ENCODE peak calls at places on chromosome 14, in eight cellular contexts. W is mesothelial cell of epicardium, B is AG09309, P is astrocyte of the cerebellum, Y is endothelial cell of umbilical vein, T is type B pancreatic cell, O is lung, Q is CD14-positive monocyte. C is an unnamed sample.

GRCh38 chr14:96056509-96057422 is 17.6 kb downstream of the C14orf132 start:
- DNase-seq in W (peak; percentile 25), B (no peak), P (no peak), Y (no peak), T (no peak), O (no peak), Q (no peak), C (no peak)

GRCh38 chr14:105317546-105317945 is 3.0 kb downstream of the PACS2 start:
- DNase-seq in W (no peak), B (no peak), P (no peak), Y (no peak), T (no peak), O (no peak), Q (peak; percentile 63), C (no peak)

GRCh38 chr14:104037903-104038302 is 47.6 kb upstream of the ASPG start:
- DNase-seq in W (no peak), B (no peak), P (no peak), Y (no peak), T (no peak), O (no peak), Q (no peak), C (no peak)

GRCh38 chr14:30608533-30609006 is 13.5 kb upstream of the SCFD1 start:
- DNase-seq in W (no peak), B (no peak), P (peak; percentile 9), Y (no peak), T (no peak), O (no peak), Q (no peak), C (no peak)

GRCh38 chr14:76584271-76584702 is 177.0 kb upstream of the VASH1 start:
- DNase-seq in W (peak; percentile 55), B (no peak), P (peak; percentile 5), Y (peak; percentile 91), T (no peak), O (no peak), Q (no peak), C (no peak)

GRCh38 chr14:63308723-63309317 is 9.9 kb downstream of the GPHB5 start:
- DNase-seq in W (no peak), B (no peak), P (no peak), Y (peak; percentile 57), T (no peak), O (no peak), Q (no peak), C (no peak)

GRCh38 chr14:91154851-91155625 is 41.2 kb downstream of the DGLUCY start:
- DNase-seq in W (no peak), B (no peak), P (no peak), Y (peak; percentile 88), T (no peak), O (peak; percentile 45), Q (no peak), C (no peak)

GRCh38 chr14:43894534-43894933 is 612.5 kb downstream of the FSCB start:
- DNase-seq in W (no peak), B (no peak), P (no peak), Y (no peak), T (no peak), O (no peak), Q (no peak), C (no peak)

GRCh38 chr14:105092124-105092911 is 27.1 kb upstream of the GPR132 start:
- DNase-seq in W (no peak), B (no peak), P (no peak), Y (no peak), T (no peak), O (no peak), Q (no peak), C (no peak)

GRCh38 chr14:33375781-33376180 is 437.1 kb downstream of the NPAS3 start:
- DNase-seq in W (no peak), B (peak; percentile 4), P (peak; percentile 62), Y (no peak), T (no peak), O (no peak), Q (no peak), C (no peak)

GRCh38 chr14:49954171-49954631 is 61.3 kb downstream of the ARF6 start:
- DNase-seq in W (no peak), B (no peak), P (no peak), Y (no peak), T (no peak), O (peak; percentile 35), Q (no peak), C (no peak)

GRCh38 chr14:57323703-57324102 is 54.9 kb downstream of the AP5M1 start:
- DNase-seq in W (no peak), B (no peak), P (no peak), Y (no peak), T (no peak), O (no peak), Q (no peak), C (no peak)

GRCh38 chr14:57329833-57330232 is 60.6 kb upstream of the NAA30 start:
- DNase-seq in W (no peak), B (no peak), P (no peak), Y (no peak), T (no peak), O (no peak), Q (no peak), C (no peak)

GRCh38 chr14:57326253-57326652 is 57.5 kb downstream of the AP5M1 start:
- DNase-seq in W (no peak), B (no peak), P (no peak), Y (no peak), T (no peak), O (no peak), Q (no peak), C (no peak)
- TF ChIP-seq CTCF in W (no peak), B (no peak), P (no peak), Y (no peak), T (no peak), O (no peak), Q (no peak), C (no peak)

DNA sequence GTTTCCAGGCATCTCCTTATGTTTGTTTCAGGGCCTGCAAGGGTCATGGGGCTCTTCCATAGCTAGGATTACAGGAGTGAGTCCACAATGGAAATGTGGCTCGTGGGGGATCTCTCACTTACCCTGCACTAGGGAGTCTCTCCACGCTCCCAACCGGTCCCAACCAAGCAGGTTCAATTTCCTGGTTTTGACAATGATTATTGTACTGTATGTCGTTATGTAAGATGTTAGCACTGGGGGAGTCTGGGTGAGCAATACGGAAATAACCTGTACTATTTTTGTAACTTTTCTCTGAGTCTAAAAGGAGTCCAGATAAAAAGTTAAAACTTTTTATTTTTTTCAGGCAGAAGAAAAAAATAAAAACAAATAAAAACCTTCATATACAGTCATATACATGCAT is 325.7 kb upstream of the RGS6 start:
- DNase-seq in W (no peak), B (no peak), P (no peak), Y (no peak), T (no peak), O (no peak), Q (no peak), C (no peak)
- TF ChIP-seq CTCF in W (no peak), B (no peak), P (no peak), Y (no peak), T (no peak), O (no peak), Q (no peak), C (no peak)

GRCh38 chr14:23483216-23483854 is 13.8 kb downstream of the NGDN start:
- DNase-seq in W (no peak), B (no peak), P (no peak), Y (no peak), T (no peak), O (no peak), Q (no peak), C (peak; percentile 12)
- TF ChIP-seq CTCF in W (no peak), B (peak; percentile 45), P (peak; percentile 61), Y (peak; percentile 39), T (peak; percentile 73), O (no peak), Q (no peak), C (peak; percentile 58)

GRCh38 chr14:99230271-99231141 is 41.5 kb downstream of the BCL11B start:
- DNase-seq in W (no peak), B (no peak), P (no peak), Y (no peak), T (no peak), O (no peak), Q (no peak), C (no peak)
- TF ChIP-seq CTCF in W (peak; percentile 21), B (no peak), P (peak; percentile 19), Y (no peak), T (peak; percentile 33), O (no peak), Q (no peak), C (no peak)

DNA sequence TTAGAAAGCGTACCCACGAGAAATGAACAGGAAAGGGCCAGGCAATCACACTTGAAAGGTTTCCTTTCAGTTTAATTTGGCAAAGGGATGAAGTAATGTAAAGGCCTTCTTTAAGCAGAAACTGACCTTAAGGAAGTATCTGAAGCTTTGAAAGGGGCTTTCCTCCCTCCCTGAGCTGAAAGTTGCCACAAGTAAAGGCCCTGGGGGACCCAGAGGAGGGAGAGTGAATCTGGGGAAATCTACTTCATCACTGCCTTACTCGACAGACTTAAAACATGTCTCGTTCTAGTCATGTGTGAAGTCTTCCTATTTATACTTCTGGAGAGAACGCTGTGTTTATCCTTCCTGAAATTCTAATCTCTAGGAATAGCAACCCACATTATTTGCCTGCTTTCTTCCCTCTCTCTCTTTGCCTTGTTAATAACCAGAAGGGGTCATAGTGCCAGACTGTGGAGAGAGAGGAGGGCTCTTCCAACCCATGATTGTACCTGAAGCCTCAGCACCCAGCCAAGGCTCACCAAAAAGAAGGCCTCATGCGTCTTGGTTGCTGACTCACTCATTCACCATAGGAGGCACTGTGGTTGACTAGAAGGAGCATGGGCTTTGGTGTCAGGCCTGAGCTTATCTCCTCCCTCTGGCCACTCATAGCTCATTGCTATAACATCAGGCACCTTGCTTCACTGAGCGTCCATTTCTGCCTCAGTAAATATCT is 10.2 kb upstream of the GPX2 start:
- DNase-seq in W (no peak), B (no peak), P (no peak), Y (no peak), T (no peak), O (no peak), Q (no peak), C (no peak)
- TF ChIP-seq CTCF in W (no peak), B (no peak), P (peak; percentile 18), Y (no peak), T (no peak), O (no peak), Q (no peak), C (no peak)